ENCODE peak calls at places on chromosome 11, in five cellular contexts. G, K, B, Z and F are unnamed samples.

GRCh38 chr11:113906038-113906437 is 1.4 kb downstream of the HTR3B start:
- DNase-seq in G (no peak), K (peak; percentile 61), B (no peak), Z (no peak), F (no peak)

GRCh38 chr11:13251961-13252360 is 25.6 kb upstream of the BMAL1 start:
- DNase-seq in G (no peak), K (no peak), B (no peak), Z (no peak), F (no peak)

GRCh38 chr11:96878299-96879051 is 488.7 kb downstream of the JRKL start:
- DNase-seq in G (no peak), K (no peak), B (no peak), Z (no peak), F (no peak)

GRCh38 chr11:58968251-58968711 is 29.0 kb downstream of the GLYATL1 start:
- DNase-seq in G (no peak), K (no peak), B (no peak), Z (no peak), F (no peak)

GRCh38 chr11:122778148-122778547 is 60.2 kb upstream of the CRTAM start:
- DNase-seq in G (no peak), K (no peak), B (no peak), Z (no peak), F (no peak)

GRCh38 chr11:34825670-34826383 is 90.4 kb downstream of the APIP start:
- DNase-seq in G (no peak), K (no peak), B (no peak), Z (no peak), F (no peak)

GRCh38 chr11:125603207-125603606 is 10.6 kb downstream of the STT3A start:
- DNase-seq in G (no peak), K (no peak), B (no peak), Z (no peak), F (no peak)

GRCh38 chr11:113504586-113504985 is 29.4 kb upstream of the DRD2 start:
- DNase-seq in G (no peak), K (no peak), B (no peak), Z (no peak), F (no peak)

GRCh38 chr11:67344264-67344663 is 9.1 kb downstream of the POLD4 start:
- DNase-seq in G (no peak), K (no peak), B (no peak), Z (no peak), F (no peak)